ENCODE peak calls at places on chromosomes 12 and 14, in four cellular contexts. One of them, this sample, is unnamed.

GRCh38 chr12:121295746-121296617 is 527 bp downstream of the CAMKK2 start:
- DNase-seq in PC-3: peak; percentile 21
- DNase-seq in small intestine: peak; percentile 82
- DNase-seq in heart left ventricle: peak; percentile 57
- DNase-seq in this sample: no peak

GRCh38 chr12:109428038-109428629 is 49.0 kb downstream of the KCTD10 start:
- DNase-seq in PC-3: peak; percentile 91
- DNase-seq in small intestine: peak; percentile 77
- DNase-seq in heart left ventricle: peak; percentile 80
- DNase-seq in this sample: peak; percentile 60

GRCh38 chr14:31162910-31163649 is 44.5 kb downstream of the HECTD1 start:
- DNase-seq in PC-3: no peak
- DNase-seq in small intestine: no peak
- DNase-seq in heart left ventricle: no peak
- DNase-seq in this sample: no peak

GRCh38 chr12:27226319-27226984 is 17.6 kb upstream of the STK38L start:
- DNase-seq in PC-3: no peak
- DNase-seq in small intestine: peak; percentile 53
- DNase-seq in heart left ventricle: peak; percentile 34
- DNase-seq in this sample: no peak

GRCh38 chr12:26939192-26939832 is 1.0 kb downstream of the FGFR1OP2 start:
- DNase-seq in PC-3: peak; percentile 21
- DNase-seq in small intestine: peak; percentile 11
- DNase-seq in heart left ventricle: no peak
- DNase-seq in this sample: no peak

GRCh38 chr12:106601031-106601430 is 18.2 kb downstream of the RFX4 start:
- DNase-seq in PC-3: no peak
- DNase-seq in small intestine: no peak
- DNase-seq in heart left ventricle: no peak
- DNase-seq in this sample: no peak

GRCh38 chr14:28983279-28983678 is 216.7 kb downstream of the FOXG1 start:
- DNase-seq in PC-3: no peak
- DNase-seq in small intestine: no peak
- DNase-seq in heart left ventricle: no peak
- DNase-seq in this sample: no peak

GRCh38 chr12:94416613-94417012 is 43.1 kb downstream of the CEP83 start:
- DNase-seq in PC-3: no peak
- DNase-seq in small intestine: no peak
- DNase-seq in heart left ventricle: no peak
- DNase-seq in this sample: no peak

GRCh38 chr12:9787340-9787737 is 26.6 kb upstream of the CD69 start:
- DNase-seq in PC-3: no peak
- DNase-seq in small intestine: no peak
- DNase-seq in heart left ventricle: no peak
- DNase-seq in this sample: no peak

GRCh38 chr12:78970041-78970440 is 105.5 kb downstream of the SYT1 start:
- DNase-seq in PC-3: peak; percentile 54
- DNase-seq in small intestine: no peak
- DNase-seq in heart left ventricle: no peak
- DNase-seq in this sample: no peak

GRCh38 chr14:103527408-103528157 is 1.4 kb upstream of the TRMT61A start:
- DNase-seq in PC-3: no peak
- DNase-seq in small intestine: no peak
- DNase-seq in heart left ventricle: no peak
- DNase-seq in this sample: no peak

GRCh38 chr12:75666980-75667359 is 155.6 kb upstream of the KRR1 start:
- DNase-seq in PC-3: no peak
- DNase-seq in small intestine: peak; percentile 5
- DNase-seq in heart left ventricle: no peak
- DNase-seq in this sample: no peak

GRCh38 chr12:43362910-43363694 is 188.9 kb downstream of the ADAMTS20 start:
- DNase-seq in PC-3: peak; percentile 62
- DNase-seq in small intestine: no peak
- DNase-seq in heart left ventricle: no peak
- DNase-seq in this sample: no peak

GRCh38 chr14:68016243-68016914 is 196.8 kb downstream of the RAD51B start:
- DNase-seq in PC-3: no peak
- DNase-seq in small intestine: no peak
- DNase-seq in heart left ventricle: no peak
- DNase-seq in this sample: no peak

GRCh38 chr12:72901685-72902084 is 629.5 kb downstream of the TRHDE start:
- DNase-seq in PC-3: no peak
- DNase-seq in small intestine: no peak
- DNase-seq in heart left ventricle: no peak
- DNase-seq in this sample: no peak

GRCh38 chr12:48329199-48329939 is 21.4 kb downstream of the ZNF641 start:
- DNase-seq in PC-3: no peak
- DNase-seq in small intestine: no peak
- DNase-seq in heart left ventricle: no peak
- DNase-seq in this sample: no peak

GRCh38 chr12:88650715-88651114 is 70.4 kb upstream of the KITLG start:
- DNase-seq in PC-3: peak; percentile 82
- DNase-seq in small intestine: no peak
- DNase-seq in heart left ventricle: no peak
- DNase-seq in this sample: no peak

GRCh38 chr12:130164931-130165330 is 2.7 kb downstream of the FZD10 start:
- DNase-seq in PC-3: no peak
- DNase-seq in small intestine: no peak
- DNase-seq in heart left ventricle: no peak
- DNase-seq in this sample: no peak

GRCh38 chr12:11827096-11827841 is 177.8 kb downstream of the ETV6 start:
- DNase-seq in PC-3: no peak
- DNase-seq in small intestine: no peak
- DNase-seq in heart left ventricle: peak; percentile 43
- DNase-seq in this sample: no peak

GRCh38 chr14:90424075-90424474 is 27.2 kb downstream of the CALM1 start:
- DNase-seq in PC-3: no peak
- DNase-seq in small intestine: no peak
- DNase-seq in heart left ventricle: no peak
- DNase-seq in this sample: no peak

GRCh38 chr12:69211172-69211571 is 28.2 kb upstream of the CPSF6 start:
- DNase-seq in PC-3: no peak
- DNase-seq in small intestine: no peak
- DNase-seq in heart left ventricle: no peak
- DNase-seq in this sample: no peak

GRCh38 chr12:8665729-8666128 is 3.1 kb upstream of the MFAP5 start:
- DNase-seq in PC-3: no peak
- DNase-seq in small intestine: no peak
- DNase-seq in heart left ventricle: no peak
- DNase-seq in this sample: no peak

GRCh38 chr12:14810167-14810952 is 3.6 kb downstream of the SMCO3 start:
- DNase-seq in PC-3: no peak
- DNase-seq in small intestine: peak; percentile 10
- DNase-seq in heart left ventricle: no peak
- DNase-seq in this sample: no peak

GRCh38 chr12:115873416-115874082 is 403.9 kb downstream of the MED13L start:
- DNase-seq in PC-3: peak; percentile 53
- DNase-seq in small intestine: no peak
- DNase-seq in heart left ventricle: no peak
- DNase-seq in this sample: no peak

GRCh38 chr12:105522166-105522825 is 191.8 kb downstream of the C12orf75 start:
- DNase-seq in PC-3: peak; percentile 28
- DNase-seq in small intestine: no peak
- DNase-seq in heart left ventricle: no peak
- DNase-seq in this sample: no peak

GRCh38 chr14:54564799-54565235 is 2.1 kb upstream of the SAMD4A start:
- DNase-seq in PC-3: peak; percentile 83
- DNase-seq in small intestine: no peak
- DNase-seq in heart left ventricle: no peak
- DNase-seq in this sample: no peak

GRCh38 chr14:101520621-101521305 is 40.5 kb upstream of the DIO3 start:
- DNase-seq in PC-3: no peak
- DNase-seq in small intestine: no peak
- DNase-seq in heart left ventricle: peak; percentile 49
- DNase-seq in this sample: no peak

GRCh38 chr12:106978035-106978800 is 8.7 kb downstream of the MTERF2 start:
- DNase-seq in PC-3: no peak
- DNase-seq in small intestine: peak; percentile 78
- DNase-seq in heart left ventricle: peak; percentile 79
- DNase-seq in this sample: no peak

GRCh38 chr12:11710906-11711305 is 61.4 kb downstream of the ETV6 start:
- DNase-seq in PC-3: no peak
- DNase-seq in small intestine: no peak
- DNase-seq in heart left ventricle: no peak
- DNase-seq in this sample: no peak

GRCh38 chr12:54002278-54002914 is 2.4 kb downstream of the HOXC9 start:
- DNase-seq in PC-3: no peak
- DNase-seq in small intestine: no peak
- DNase-seq in heart left ventricle: no peak
- DNase-seq in this sample: no peak

GRCh38 chr12:54004063-54004840 is 4.3 kb downstream of the HOXC9 start:
- DNase-seq in PC-3: no peak
- DNase-seq in small intestine: no peak
- DNase-seq in heart left ventricle: no peak
- DNase-seq in this sample: no peak

GRCh38 chr12:54004841-54005530 is 3.8 kb upstream of the HOXC8 start:
- DNase-seq in PC-3: no peak
- DNase-seq in small intestine: no peak
- DNase-seq in heart left ventricle: no peak
- DNase-seq in this sample: no peak

GRCh38 chr12:54002915-54003339 is 3.0 kb downstream of the HOXC9 start:
- DNase-seq in PC-3: no peak
- DNase-seq in small intestine: no peak
- DNase-seq in heart left ventricle: no peak
- DNase-seq in this sample: no peak

GRCh38 chr12:54003625-54004024 is 3.7 kb downstream of the HOXC9 start:
- DNase-seq in PC-3: no peak
- DNase-seq in small intestine: no peak
- DNase-seq in heart left ventricle: no peak
- DNase-seq in this sample: no peak
- H3K27me3 ChIP-seq in PC-3: no peaks in the 10 kb centered on the region
- H3K27me3 ChIP-seq in small intestine: no peaks in the 10 kb centered on the region
- H3K27me3 ChIP-seq in heart left ventricle: peaks cover 87% of the 10 kb centered on the region
- H3K27me3 ChIP-seq in this sample: peaks cover 95% of the 10 kb centered on the region

DNA sequence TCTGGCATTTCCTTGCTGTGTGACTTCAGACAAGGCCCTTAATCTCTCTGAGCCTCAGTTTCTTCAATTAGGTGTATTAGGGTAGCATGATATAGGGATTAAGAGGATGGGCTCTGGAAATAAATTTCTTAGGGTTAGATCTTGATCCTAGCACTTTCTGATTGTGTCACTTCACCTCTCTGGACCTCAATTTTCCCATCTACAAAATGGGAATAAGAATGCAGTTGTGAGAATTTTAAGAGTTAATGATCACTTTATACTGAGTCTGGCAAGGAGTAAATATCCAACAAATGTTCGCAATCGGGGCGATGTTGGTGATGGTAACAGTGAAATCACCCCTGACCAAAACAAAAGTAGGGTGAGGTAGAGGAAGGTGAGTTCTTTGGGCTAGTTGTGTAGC is 4.0 kb downstream of the RPH3A start:
- DNase-seq in PC-3: no peak
- DNase-seq in small intestine: no peak
- DNase-seq in heart left ventricle: no peak
- DNase-seq in this sample: no peak
- H3K27me3 ChIP-seq in PC-3: peaks cover 55% of the 10 kb centered on the region
- H3K27me3 ChIP-seq in small intestine: no peaks in the 10 kb centered on the region
- H3K27me3 ChIP-seq in heart left ventricle: peaks cover 13% of the 10 kb centered on the region
- H3K27me3 ChIP-seq in this sample: no peaks in the 10 kb centered on the region

DNA sequence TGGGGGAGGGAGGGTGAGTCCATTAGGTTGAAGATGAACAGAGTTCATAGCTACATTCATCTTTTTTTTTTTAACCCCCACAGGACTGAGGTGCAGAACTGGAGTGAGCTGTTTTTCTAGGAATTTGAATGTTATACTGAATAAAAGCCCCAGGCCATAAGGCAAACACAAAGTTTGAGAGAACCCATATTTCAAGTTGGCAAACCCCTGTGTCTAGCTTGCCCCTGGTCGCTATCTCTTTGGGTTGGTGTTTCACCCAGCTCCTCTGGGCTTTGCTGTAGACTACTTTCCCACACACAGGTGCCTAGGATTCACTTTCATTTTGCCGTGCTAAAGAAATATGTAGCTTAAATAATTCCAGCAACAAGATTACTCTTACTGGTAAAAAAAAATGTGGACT is 5.2 kb upstream of the LMO3 start:
- DNase-seq in PC-3: no peak
- DNase-seq in small intestine: no peak
- DNase-seq in heart left ventricle: no peak
- DNase-seq in this sample: no peak
- H3K27me3 ChIP-seq in PC-3: no peaks in the 10 kb centered on the region
- H3K27me3 ChIP-seq in small intestine: no peaks in the 10 kb centered on the region
- H3K27me3 ChIP-seq in heart left ventricle: no peaks in the 10 kb centered on the region
- H3K27me3 ChIP-seq in this sample: no peaks in the 10 kb centered on the region

GRCh38 chr12:57813111-57813970 is 5.2 kb downstream of the AVIL start:
- DNase-seq in PC-3: no peak
- DNase-seq in small intestine: no peak
- DNase-seq in heart left ventricle: no peak
- DNase-seq in this sample: no peak

GRCh38 chr12:57809425-57809824 is 9.1 kb downstream of the AVIL start:
- DNase-seq in PC-3: no peak
- DNase-seq in small intestine: no peak
- DNase-seq in heart left ventricle: no peak
- DNase-seq in this sample: no peak

GRCh38 chr12:57808351-57808750 is 10.2 kb downstream of the AVIL start:
- DNase-seq in PC-3: no peak
- DNase-seq in small intestine: no peak
- DNase-seq in heart left ventricle: no peak
- DNase-seq in this sample: no peak

GRCh38 chr12:57811028-57811755 is 7.3 kb downstream of the AVIL start:
- DNase-seq in PC-3: no peak
- DNase-seq in small intestine: no peak
- DNase-seq in heart left ventricle: no peak
- DNase-seq in this sample: no peak

GRCh38 chr12:57810450-57810849 is 8.1 kb downstream of the AVIL start:
- DNase-seq in PC-3: peak; percentile 88
- DNase-seq in small intestine: peak; percentile 49
- DNase-seq in heart left ventricle: no peak
- DNase-seq in this sample: no peak
- H3K27me3 ChIP-seq in PC-3: no peaks in the 10 kb centered on the region
- H3K27me3 ChIP-seq in small intestine: no peaks in the 10 kb centered on the region
- H3K27me3 ChIP-seq in heart left ventricle: no peaks in the 10 kb centered on the region
- H3K27me3 ChIP-seq in this sample: no peaks in the 10 kb centered on the region

DNA sequence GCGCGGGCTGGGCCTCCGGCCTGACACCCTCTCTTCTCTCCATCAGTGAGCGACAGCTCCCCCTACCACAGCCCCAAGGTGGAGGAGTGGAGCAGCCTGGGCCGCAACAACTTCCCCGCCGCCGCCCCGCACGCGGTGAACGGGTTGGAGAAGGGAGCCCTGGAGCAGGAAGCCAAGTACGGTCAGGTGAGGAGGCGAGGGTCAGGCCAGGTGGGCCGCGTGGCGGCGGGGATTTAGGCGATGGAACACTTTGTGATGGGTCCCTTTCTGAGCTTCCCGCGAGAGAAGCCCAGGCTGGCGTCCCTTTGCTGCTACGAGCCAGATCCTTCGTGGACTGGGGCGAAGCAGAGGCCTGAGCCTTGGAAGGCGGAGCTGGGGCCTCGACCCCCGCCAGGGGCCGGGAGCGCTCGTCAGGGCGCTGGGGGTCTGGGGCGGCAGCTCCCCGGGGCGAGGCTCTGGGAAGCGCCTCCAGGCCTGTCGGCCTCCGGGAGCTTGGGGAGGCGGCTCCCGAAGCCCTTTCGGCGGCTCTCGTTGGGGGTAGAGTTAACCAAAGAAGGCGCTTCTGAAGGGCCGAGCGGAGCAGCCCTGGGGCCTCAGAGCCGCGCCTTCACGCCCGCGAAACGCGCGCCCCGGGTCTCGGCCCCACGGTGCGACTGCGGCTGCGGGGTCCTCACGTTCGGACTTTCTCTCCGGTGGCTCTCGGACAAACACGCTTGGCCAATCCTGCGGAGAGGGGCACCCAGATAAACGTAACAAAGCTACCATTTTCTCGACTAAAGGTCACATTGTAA is 5.0 kb downstream of the PAX9 start:
- DNase-seq in PC-3: peak; percentile 38
- DNase-seq in small intestine: no peak
- DNase-seq in heart left ventricle: no peak
- DNase-seq in this sample: no peak
- H3K27me3 ChIP-seq in PC-3: no peaks in the 10 kb centered on the region
- H3K27me3 ChIP-seq in small intestine: peaks cover 5% of the 10 kb centered on the region
- H3K27me3 ChIP-seq in heart left ventricle: peaks cover 44% of the 10 kb centered on the region
- H3K27me3 ChIP-seq in this sample: peaks cover 38% of the 10 kb centered on the region

This sample was measured in effector memory CD4-positive, alpha-beta T cell.